ENCODE peak calls at places on chromosomes 5 and 9, in nine cellular contexts. Z is HFF-Myc; W is 8988T; J is NCI-H2081; O is activated CD8-positive, alpha-beta memory T cell treated with anti-CD3 and anti-CD28 coated beads, Interleukin-2, amount 50 U/mL, for 48 hours; D is stimulated activated CD4-positive, alpha-beta T cell treated with anti-CD3 and anti-CD28 coated beads, Interleukin-1b, Interleukin-23, amount 100 ng/mL, for 48 hours; G is AG04449; U is activated T-helper 9 cell treated with anti-CD3 and anti-CD28 coated beads, Interleukin-2, amount 50 U/mL, for 16 hours; Q is ovary. Y is an unnamed sample.
A peak's percentile ranks its signal among the peaks of the same experiment; 100 is the strongest.

GRCh38 chr9:1726993-1727759 is 288.0 kb upstream of the SMARCA2 start:
- DNase-seq in U (no peak), Q (no peak), Z (no peak), W (no peak), O (no peak), G (no peak), J (no peak), D (no peak), Y (no peak)

GRCh38 chr5:14351845-14352712 is 208.9 kb downstream of the TRIO start:
- DNase-seq in Z (peak; percentile 25), D (peak; percentile 62), J (peak; percentile 83), O (peak; percentile 84), Q (peak; percentile 70), W (peak; percentile 82), G (no peak), U (peak; percentile 25), Y (peak; percentile 70)

GRCh38 chr5:168193518-168194240 is 97.8 kb upstream of the WWC1 start:
- DNase-seq in U (no peak), Q (no peak), G (no peak), Z (no peak), D (no peak), W (no peak), J (no peak), O (no peak), Y (no peak)

GRCh38 chr9:127172066-127172707 is 49.8 kb upstream of the ANGPTL2 start:
- DNase-seq in O (no peak), Z (no peak), U (no peak), G (no peak), J (no peak), W (no peak), D (no peak), Q (peak; percentile 3), Y (no peak)

GRCh38 chr9:10265102-10265708 is 347.6 kb downstream of the PTPRD start:
- DNase-seq in U (no peak), G (no peak), D (no peak), Z (no peak), J (no peak), O (no peak), Q (no peak), W (no peak), Y (no peak)

GRCh38 chr5:141326088-141326854 is 4.0 kb upstream of the PCDHGA1 start:
- DNase-seq in G (no peak), D (peak; percentile 71), U (peak; percentile 51), J (peak; percentile 75), Z (no peak), O (peak; percentile 68), W (no peak), Q (peak; percentile 66), Y (peak; percentile 64)

GRCh38 chr5:171965740-171966139 is 40.7 kb downstream of the FBXW11 start:
- DNase-seq in U (peak; percentile 12), J (no peak), Z (no peak), O (no peak), W (no peak), G (no peak), Q (no peak), D (peak; percentile 48), Y (no peak)

GRCh38 chr5:155293605-155294178 is 280.1 kb downstream of the KIF4B start:
- DNase-seq in J (no peak), U (no peak), G (no peak), Z (no peak), Q (no peak), O (no peak), D (no peak), W (no peak), Y (no peak)

GRCh38 chr5:54357371-54358058 is 47.1 kb upstream of the ARL15 start:
- DNase-seq in G (no peak), Q (no peak), O (no peak), D (no peak), J (no peak), U (no peak), Z (no peak), W (no peak), Y (no peak)

GRCh38 chr5:67253911-67254310 is 57.3 kb upstream of the CD180 start:
- DNase-seq in Z (no peak), W (no peak), O (no peak), D (no peak), Q (no peak), G (no peak), J (no peak), U (no peak), Y (no peak)

GRCh38 chr9:131839281-131840084 is 99.6 kb upstream of the RAPGEF1 start:
- DNase-seq in G (no peak), J (no peak), Q (no peak), Z (peak; percentile 25), O (peak; percentile 68), W (no peak), U (peak; percentile 53), D (peak; percentile 57), Y (no peak)

GRCh38 chr5:74798977-74799911 is 32.2 kb downstream of the NSA2 start:
- DNase-seq in Q (no peak), D (no peak), Z (no peak), O (no peak), W (no peak), U (no peak), G (no peak), J (no peak), Y (no peak)

GRCh38 chr9:121376214-121376830 is 6.3 kb upstream of the STOM start:
- DNase-seq in J (no peak), G (no peak), U (no peak), Q (no peak), D (no peak), Z (no peak), O (no peak), W (no peak), Y (no peak)

GRCh38 chr9:124809211-124809610 is 32.3 kb downstream of the OLFML2A start:
- DNase-seq in Q (no peak), G (no peak), O (no peak), Z (no peak), D (no peak), U (no peak), W (no peak), J (no peak), Y (no peak)

GRCh38 chr9:84668204-84669007 is 1.1 kb upstream of the NTRK2 start:
- DNase-seq in Z (peak; percentile 15), O (peak; percentile 73), G (no peak), J (peak; percentile 85), U (no peak), Q (peak; percentile 68), W (peak; percentile 17), D (peak; percentile 50), Y (no peak)

GRCh38 chr5:122471752-122472061 is 159.7 kb downstream of the SNCAIP start:
- DNase-seq in U (no peak), W (no peak), G (no peak), O (no peak), Z (no peak), Q (no peak), D (no peak), J (no peak), Y (no peak)

GRCh38 chr5:75465480-75465879 is 45.9 kb downstream of the CERT1 start:
- DNase-seq in G (no peak), W (no peak), Z (no peak), J (no peak), U (no peak), O (no peak), Q (no peak), D (no peak), Y (no peak)

GRCh38 chr5:159504106-159504856 is 174.0 kb upstream of the IL12B start:
- DNase-seq in J (no peak), O (no peak), Z (no peak), Q (no peak), W (no peak), D (no peak), G (no peak), U (no peak), Y (no peak)

GRCh38 chr5:155150012-155150411 is 136.5 kb downstream of the KIF4B start:
- DNase-seq in Q (no peak), J (no peak), U (no peak), O (no peak), D (no peak), Z (no peak), W (no peak), G (no peak), Y (no peak)

GRCh38 chr5:14161825-14162556 is 18.8 kb downstream of the TRIO start:
- DNase-seq in O (no peak), Z (no peak), U (no peak), Q (no peak), G (no peak), W (no peak), D (no peak), J (no peak), Y (no peak)

GRCh38 chr9:81132796-81133195 is 556.6 kb downstream of the TLE1 start:
- DNase-seq in O (no peak), J (no peak), U (no peak), D (no peak), G (no peak), Q (no peak), W (no peak), Z (no peak), Y (no peak)

GRCh38 chr5:6732634-6733410 is 19.6 kb downstream of the TENT4A start:
- DNase-seq in D (no peak), Z (no peak), G (no peak), O (peak; percentile 28), W (peak; percentile 69), J (peak; percentile 26), Q (no peak), U (no peak), Y (no peak)

GRCh38 chr9:125460883-125461475 is 199.4 kb downstream of the GAPVD1 start:
- DNase-seq in Q (peak; percentile 79), D (no peak), W (no peak), G (no peak), U (no peak), Z (no peak), O (no peak), J (no peak), Y (no peak)

GRCh38 chr5:63916786-63917185 is 45.5 kb downstream of the HTR1A start:
- DNase-seq in G (no peak), W (no peak), Q (no peak), D (no peak), J (no peak), O (no peak), Z (no peak), U (no peak), Y (no peak)

GRCh38 chr5:65926893-65927292 is 518 bp downstream of the ERBIN start:
- DNase-seq in J (no peak), Q (no peak), U (no peak), O (no peak), D (no peak), Z (no peak), W (no peak), G (no peak), Y (no peak)

GRCh38 chr5:149932445-149933350 is 11.9 kb downstream of the PDE6A start:
- DNase-seq in G (no peak), O (no peak), Z (no peak), U (no peak), W (no peak), Q (no peak), D (no peak), J (peak; percentile 19), Y (peak; percentile 45)

GRCh38 chr9:114988962-114989599 is 58.7 kb upstream of the TNFSF8 start:
- DNase-seq in W (no peak), G (no peak), U (no peak), J (no peak), Q (no peak), O (peak; percentile 68), Z (no peak), D (peak; percentile 61), Y (no peak)

GRCh38 chr9:4160284-4160683 is 139.6 kb downstream of the GLIS3 start:
- DNase-seq in D (no peak), Z (no peak), Q (no peak), U (no peak), J (no peak), G (no peak), W (no peak), O (no peak), Y (no peak)

GRCh38 chr5:57884346-57885102 is 401.9 kb upstream of the ACTBL2 start:
- DNase-seq in O (no peak), Q (no peak), W (no peak), D (no peak), J (no peak), U (no peak), G (no peak), Z (no peak), Y (no peak)

GRCh38 chr5:151923865-151924264 is 786 bp downstream of the GLRA1 start:
- DNase-seq in O (no peak), W (peak; percentile 15), U (no peak), J (peak; percentile 10), Z (no peak), G (no peak), Q (no peak), D (no peak), Y (no peak)

GRCh38 chr9:73152953-73153352 is 1.3 kb downstream of the ANXA1 start:
- DNase-seq in G (no peak), U (no peak), O (no peak), D (no peak), J (no peak), W (no peak), Z (no peak), Q (no peak), Y (no peak)

Y was measured in HuH-7.5.